ENCODE peak calls at places on chromosomes 7 and 10, in eight cellular contexts. X, Z, Q, R, Y, N, F and V are unnamed samples.

GRCh38 chr7:134996097-134996550 is 9.8 kb downstream of the AGBL3 start:
- DNase-seq in X (peak), Z (no peak), F (no peak), Q (no peak), R (no peak), N (no peak), Y (no peak), V (no peak)

GRCh38 chr7:130207642-130208041 is at the start of gene SSMEM1:
- DNase-seq in Z (no peak), Q (no peak), F (no peak), Y (no peak), R (no peak), N (peak), X (no peak), V (no peak)

GRCh38 chr10:24488631-24489030 is 235.1 kb downstream of the ARHGAP21 start:
- DNase-seq in Q (no peak), R (no peak), N (no peak), Z (no peak), X (no peak), F (no peak), Y (no peak), V (peak)

GRCh38 chr7:87414400-87415188 is 60.9 kb downstream of the ABCB4 start:
- DNase-seq in N (no peak), Q (no peak), F (no peak), X (no peak), Z (no peak), Y (no peak), R (no peak), V (no peak)

GRCh38 chr10:76007206-76007605 is 575.8 kb downstream of the LRMDA start:
- DNase-seq in Q (no peak), Z (no peak), R (no peak), Y (no peak), N (no peak), F (no peak), X (no peak), V (no peak)

GRCh38 chr7:93578762-93579161 is 4.2 kb upstream of the CALCR start:
- DNase-seq in Q (no peak), N (no peak), Y (no peak), R (no peak), X (no peak), Z (no peak), F (no peak), V (no peak)

GRCh38 chr7:128394904-128395496 is 14.8 kb downstream of the IMPDH1 start:
- DNase-seq in N (no peak), F (no peak), X (no peak), Q (no peak), Y (no peak), Z (no peak), R (no peak), V (no peak)

GRCh38 chr10:49408437-49409306 is 12.8 kb upstream of the DRGX start:
- DNase-seq in Z (no peak), Q (peak), Y (no peak), R (no peak), X (no peak), N (peak), F (no peak), V (peak)

GRCh38 chr7:106045592-106045991 is 66.5 kb downstream of the SYPL1 start:
- DNase-seq in R (no peak), Y (no peak), Q (no peak), F (no peak), X (no peak), Z (no peak), N (no peak), V (no peak)

GRCh38 chr10:110420401-110421193 is 77.1 kb upstream of the DUSP5 start:
- DNase-seq in R (peak), N (no peak), X (no peak), Z (no peak), Y (no peak), Q (no peak), F (peak), V (no peak)